ENCODE peak calls at places on chromosomes 12 and 14, in five cellular contexts. H is K562, B is A549, Y is HepG2, P is GM12878. K is an unnamed sample.
A peak's percentile ranks its signal among the peaks of the same experiment; 100 is the strongest.

GRCh38 chr12:114240288-114240687 is 165.7 kb downstream of the TBX5 start:
- DNase-seq in Y (no peak), P (no peak), H (no peak), B (no peak), K (no peak)

GRCh38 chr14:99518441-99519346 is 37.5 kb downstream of the CCNK start:
- DNase-seq in P (no peak), B (peak; percentile 81), H (peak; percentile 76), Y (peak; percentile 40), K (peak; percentile 97)

GRCh38 chr12:50786498-50787231 is 22.8 kb downstream of the ATF1 start:
- DNase-seq in H (no peak), B (peak; percentile 84), Y (peak; percentile 90), P (no peak), K (no peak)

GRCh38 chr12:66242261-66242760 is 53.3 kb downstream of the IRAK3 start:
- DNase-seq in H (no peak), Y (no peak), P (no peak), B (no peak), K (no peak)

GRCh38 chr12:112170376-112170775 is 45.0 kb downstream of the TRAFD1 start:
- DNase-seq in H (peak; percentile 80), B (peak; percentile 49), Y (no peak), P (no peak), K (no peak)

GRCh38 chr12:111645433-111645832 is 40.3 kb downstream of the BRAP start:
- DNase-seq in Y (no peak), H (no peak), P (no peak), B (no peak), K (no peak)

GRCh38 chr14:91058017-91058675 is 2.3 kb downstream of the RPS6KA5 start:
- DNase-seq in H (no peak), B (no peak), P (no peak), Y (no peak), K (no peak)

GRCh38 chr14:59583755-59584154 is 7.1 kb upstream of the CCDC175 start:
- DNase-seq in Y (no peak), H (no peak), B (no peak), P (no peak), K (no peak)

GRCh38 chr14:24289649-24290283 is 9.8 kb downstream of the DHRS1 start:
- DNase-seq in P (no peak), B (no peak), H (no peak), Y (no peak), K (no peak)

GRCh38 chr12:22722081-22722480 is 97.1 kb downstream of the ETNK1 start:
- DNase-seq in H (no peak), P (no peak), B (no peak), Y (no peak), K (no peak)

GRCh38 chr12:120367252-120367923 is 1.6 kb downstream of the MSI1 start:
- DNase-seq in H (peak; percentile 37), B (no peak), Y (no peak), P (no peak), K (no peak)

DNA sequence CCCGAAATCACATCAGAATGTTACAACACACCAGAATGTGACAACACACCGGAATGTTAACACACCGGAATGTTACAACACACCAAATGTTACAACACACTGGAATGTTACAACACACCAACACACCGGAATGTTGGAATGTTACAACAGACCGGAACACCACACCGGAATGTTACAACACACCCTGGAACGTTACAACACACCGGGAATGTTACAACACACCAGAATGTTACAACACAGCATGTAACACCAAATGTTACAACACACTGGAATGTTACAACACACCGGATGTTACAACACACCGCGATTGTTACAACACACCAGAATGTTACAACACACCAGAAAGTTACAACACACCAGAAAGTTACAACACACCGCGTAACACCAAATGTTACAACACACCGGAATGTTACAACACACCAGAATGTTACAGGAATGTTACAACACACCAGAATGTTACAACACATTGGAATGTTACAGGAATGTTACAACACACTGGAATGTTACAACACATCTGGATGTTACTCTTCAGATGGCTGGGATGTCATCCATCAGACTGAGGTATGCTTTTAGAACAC is 21.1 kb downstream of the CHFR start:
- DNase-seq in P (no peak), Y (peak; percentile 28), H (no peak), B (no peak), K (no peak)
- TF ChIP-seq KDM1A in P (no peak), Y (peak; percentile 57), H (no peak), B (no peak), K (no peak)

DNA sequence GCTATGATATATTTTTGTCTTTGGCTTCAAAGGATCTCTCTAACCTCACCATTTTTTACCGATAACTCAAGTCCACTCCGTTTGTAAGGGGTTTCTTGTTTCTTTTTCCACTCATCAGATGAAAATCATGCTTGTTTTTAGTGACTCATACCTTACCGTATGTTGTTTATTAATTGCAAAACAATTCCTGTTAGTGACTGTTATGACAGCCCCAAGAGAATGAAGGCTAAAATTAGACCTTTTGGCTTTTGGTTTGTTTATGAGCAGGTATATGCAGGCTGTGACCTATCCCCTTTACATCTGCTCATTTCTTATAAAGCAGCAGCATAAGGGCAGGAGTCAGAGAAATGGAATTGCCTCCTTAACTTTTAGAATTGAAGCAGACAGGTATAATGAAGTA is 319.8 kb downstream of the CEP128 start:
- DNase-seq in Y (peak; percentile 5), H (no peak), P (no peak), B (no peak), K (no peak)
- TF ChIP-seq KDM1A in Y (no peak), H (no peak), P (no peak), B (no peak), K (no peak)

DNA sequence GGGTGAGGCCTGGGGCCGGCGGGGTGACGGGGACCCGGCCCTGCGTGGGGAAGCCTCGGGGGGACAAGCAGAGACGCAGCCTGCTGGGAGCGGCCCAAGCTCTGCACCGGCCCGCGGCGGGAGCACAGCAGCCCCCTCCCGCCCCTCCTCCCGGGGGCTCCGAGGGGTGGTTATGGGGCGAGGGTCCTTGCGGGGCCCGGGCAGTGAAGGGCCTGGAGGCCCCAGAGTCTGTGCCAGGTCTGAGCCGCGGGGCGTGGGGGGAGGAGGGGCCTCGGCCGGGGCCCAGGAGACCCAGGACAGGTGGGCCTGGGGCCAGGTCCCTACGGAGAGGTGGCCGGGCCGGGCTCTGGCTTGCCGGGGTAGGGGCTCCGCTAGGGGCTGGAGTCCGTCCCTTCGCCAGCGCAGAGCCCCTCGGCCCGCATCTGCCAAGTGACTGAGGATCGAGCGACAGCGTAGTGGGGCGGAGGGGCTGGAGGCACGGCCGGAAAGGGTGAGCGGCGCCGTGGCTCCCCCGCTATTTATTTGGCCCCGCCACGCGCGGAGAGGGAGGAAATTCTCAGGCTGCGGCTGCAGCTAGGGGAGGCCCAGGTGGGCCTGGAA is 498 bp downstream of the TMEM121 start:
- DNase-seq in H (no peak), P (no peak), Y (no peak), B (no peak), K (no peak)
- TF ChIP-seq KDM1A in H (no peak), P (no peak), Y (no peak), B (no peak), K (no peak)

GRCh38 chr12:42140901-42141300 is 3.8 kb downstream of the GXYLT1 start:
- DNase-seq in P (no peak), B (no peak), H (no peak), Y (peak; percentile 81), K (no peak)

GRCh38 chr12:42130670-42131402 is 13.8 kb downstream of the GXYLT1 start:
- DNase-seq in B (no peak), P (no peak), Y (no peak), H (no peak), K (no peak)

GRCh38 chr12:42129595-42130204 is 15.0 kb downstream of the GXYLT1 start:
- DNase-seq in Y (peak; percentile 63), P (no peak), H (peak; percentile 26), B (peak; percentile 40), K (no peak)

GRCh38 chr12:42135264-42135814 is 9.3 kb downstream of the GXYLT1 start:
- DNase-seq in Y (no peak), B (no peak), H (no peak), P (no peak), K (no peak)
- TF ChIP-seq KDM1A in Y (no peak), B (no peak), H (no peak), P (no peak), K (no peak)

GRCh38 chr12:42332301-42332894 is 6.4 kb downstream of the PPHLN1 start:
- DNase-seq in H (peak; percentile 42), Y (peak; percentile 34), P (no peak), B (peak; percentile 47), K (no peak)
- TF ChIP-seq KDM1A in H (no peak), Y (no peak), P (no peak), B (no peak), K (no peak)

GRCh38 chr14:33812596-33812995 is 138.3 kb downstream of the EGLN3 start:
- DNase-seq in B (no peak), H (peak; percentile 33), Y (no peak), P (no peak), K (no peak)
- TF ChIP-seq KDM1A in B (no peak), H (peak; percentile 73), Y (no peak), P (no peak), K (no peak)

GRCh38 chr14:20711275-20712069 is 22.9 kb downstream of the ANG start:
- DNase-seq in H (peak; percentile 14), P (no peak), B (no peak), Y (no peak), K (no peak)

GRCh38 chr14:20712900-20713299 is 24.3 kb downstream of the ANG start:
- DNase-seq in B (no peak), H (no peak), P (no peak), Y (no peak), K (no peak)

GRCh38 chr14:20719777-20720176 is 25.9 kb upstream of the EDDM3A start:
- DNase-seq in B (no peak), Y (no peak), P (no peak), H (no peak), K (no peak)

GRCh38 chr14:20714593-20715250 is 26.2 kb downstream of the ANG start:
- DNase-seq in Y (no peak), B (no peak), P (no peak), H (no peak), K (no peak)
- TF ChIP-seq KDM1A in Y (no peak), B (no peak), P (no peak), H (no peak), K (no peak)

K was measured in H1.